ENCODE peak calls at places on chromosomes 11 and 22, in nine cellular contexts. L is nephron progenitor cell; E is uterus; I is NCI-H345; O is naive thymus-derived CD8-positive, alpha-beta T cell; S is activated T-cell treated with anti-CD3 and anti-CD28 coated beads, Interleukin-2, amount 50 U/mL, for 1 hour; Q is RPMI7951; X is pulmonary artery endothelial cell; B is RWPE1. D is an unnamed sample.

GRCh38 chr22:44360686-44361381 is 48.1 kb upstream of the SHISAL1 start:
- DNase-seq in L (no peak), E (peak; percentile 41), I (no peak), O (no peak), S (no peak), Q (peak; percentile 95), X (peak; percentile 41), B (peak; percentile 73), D (no peak)

GRCh38 chr11:12862761-12863469 is 146.2 kb upstream of the RASSF10 start:
- DNase-seq in L (peak; percentile 57), E (peak; percentile 59), I (no peak), O (no peak), S (no peak), Q (peak; percentile 71), X (no peak), B (peak; percentile 20), D (no peak)

GRCh38 chr11:110362916-110363574 is 66.6 kb upstream of the RDX start:
- DNase-seq in L (peak; percentile 28), E (no peak), I (peak; percentile 25), O (no peak), S (no peak), Q (peak; percentile 71), X (peak; percentile 87), B (no peak), D (no peak)

GRCh38 chr22:48309115-48309705 is 1518.5 kb downstream of the BRD1 start:
- DNase-seq in L (no peak), E (no peak), I (no peak), O (no peak), S (no peak), Q (no peak), X (no peak), B (no peak), D (no peak)

GRCh38 chr11:8596504-8597046 is 2.5 kb upstream of the STK33 start:
- DNase-seq in L (no peak), E (no peak), I (no peak), O (no peak), S (no peak), Q (no peak), X (no peak), B (no peak), D (no peak)

GRCh38 chr22:16955678-16956210 is 52.3 kb downstream of the GAB4 start:
- DNase-seq in L (no peak), E (no peak), I (no peak), O (peak; percentile 12), S (no peak), Q (no peak), X (no peak), B (no peak), D (no peak)

GRCh38 chr11:85472953-85473352 is 154.2 kb downstream of the DLG2 start:
- DNase-seq in L (no peak), E (no peak), I (no peak), O (no peak), S (no peak), Q (no peak), X (no peak), B (no peak), D (no peak)

GRCh38 chr11:69131644-69132300 is 24.0 kb upstream of the SMIM38 start:
- DNase-seq in L (peak; percentile 82), E (peak; percentile 57), I (peak; percentile 60), O (no peak), S (no peak), Q (peak; percentile 67), X (peak; percentile 49), B (peak; percentile 73), D (peak; percentile 83)

GRCh38 chr11:63847363-63847762 is 8.5 kb downstream of the MARK2 start:
- DNase-seq in L (no peak), E (no peak), I (no peak), O (no peak), S (no peak), Q (no peak), X (no peak), B (peak; percentile 34), D (no peak)

GRCh38 chr11:116782728-116783127 is 5.1 kb downstream of the ZPR1 start:
- DNase-seq in L (no peak), E (no peak), I (no peak), O (no peak), S (no peak), Q (peak; percentile 88), X (no peak), B (no peak), D (no peak)

GRCh38 chr22:42977574-42977973 is 37.4 kb downstream of the PACSIN2 start:
- DNase-seq in L (no peak), E (no peak), I (no peak), O (no peak), S (no peak), Q (no peak), X (no peak), B (no peak), D (no peak)

GRCh38 chr22:48335442-48336139 is 1492.1 kb downstream of the BRD1 start:
- DNase-seq in L (no peak), E (no peak), I (no peak), O (no peak), S (no peak), Q (no peak), X (no peak), B (no peak), D (peak; percentile 30)

GRCh38 chr11:24155792-24156191 is 341.1 kb upstream of the LUZP2 start:
- DNase-seq in L (peak; percentile 9), E (no peak), I (no peak), O (no peak), S (no peak), Q (peak; percentile 2), X (no peak), B (no peak), D (no peak)

GRCh38 chr22:20009018-20009482 is 7.6 kb downstream of the ARVCF start:
- DNase-seq in L (no peak), E (no peak), I (no peak), O (no peak), S (no peak), Q (no peak), X (no peak), B (no peak), D (no peak)

GRCh38 chr11:33719587-33719986 is 16.6 kb downstream of the CD59 start:
- DNase-seq in L (no peak), E (no peak), I (no peak), O (no peak), S (no peak), Q (no peak), X (no peak), B (no peak), D (no peak)

GRCh38 chr22:28600546-28601143 is 79.0 kb downstream of the TTC28 start:
- DNase-seq in L (no peak), E (no peak), I (peak; percentile 54), O (peak; percentile 15), S (no peak), Q (peak; percentile 45), X (peak; percentile 13), B (peak; percentile 16), D (no peak)

GRCh38 chr22:44663256-44663999 is 38.6 kb upstream of the PRR5 start:
- DNase-seq in L (no peak), E (no peak), I (no peak), O (no peak), S (no peak), Q (no peak), X (no peak), B (no peak), D (no peak)

GRCh38 chr11:84687433-84687832 is 939.7 kb downstream of the DLG2 start:
- DNase-seq in L (no peak), E (no peak), I (no peak), O (no peak), S (no peak), Q (no peak), X (no peak), B (peak; percentile 14), D (no peak)

GRCh38 chr11:47412152-47412746 is 3.9 kb downstream of the SLC39A13 start:
- DNase-seq in L (peak; percentile 78), E (no peak), I (no peak), O (peak; percentile 51), S (peak; percentile 66), Q (peak; percentile 33), X (no peak), B (no peak), D (peak; percentile 41)

GRCh38 chr11:69593851-69594250 is 47.1 kb upstream of the CCND1 start:
- DNase-seq in L (no peak), E (no peak), I (no peak), O (no peak), S (no peak), Q (no peak), X (no peak), B (no peak), D (no peak)

GRCh38 chr22:37498289-37498909 is 12.2 kb upstream of the MFNG start:
- DNase-seq in L (peak; percentile 75), E (no peak), I (peak; percentile 31), O (peak; percentile 74), S (peak; percentile 81), Q (no peak), X (no peak), B (no peak), D (peak; percentile 76)

GRCh38 chr11:62757846-62758788 is 3.3 kb upstream of the POLR2G start:
- DNase-seq in L (no peak), E (no peak), I (no peak), O (no peak), S (no peak), Q (no peak), X (no peak), B (no peak), D (no peak)

GRCh38 chr11:92070026-92070889 is 154.4 kb upstream of the FAT3 start:
- DNase-seq in L (no peak), E (no peak), I (no peak), O (no peak), S (no peak), Q (no peak), X (no peak), B (no peak), D (no peak)

GRCh38 chr22:37657590-37658132 is 862 bp upstream of the PDXP start:
- DNase-seq in L (no peak), E (no peak), I (no peak), O (no peak), S (no peak), Q (no peak), X (no peak), B (no peak), D (no peak)

GRCh38 chr11:22089609-22090008 is 103.3 kb upstream of the ANO5 start:
- DNase-seq in L (no peak), E (no peak), I (no peak), O (no peak), S (no peak), Q (no peak), X (no peak), B (no peak), D (no peak)

GRCh38 chr11:117999354-117999993 is 13.3 kb downstream of the IL10RA start:
- DNase-seq in L (no peak), E (peak; percentile 3), I (no peak), O (no peak), S (no peak), Q (no peak), X (no peak), B (no peak), D (no peak)